ENCODE peak calls at places on chromosomes 16 and 17, in nine cellular contexts. D is IMR-90, X is GM12864, A is hepatocyte, E is HCT116, V is H1, Y is coronary artery, H is cardiac fibroblast, P is neuronal stem cell. K is an unnamed sample.

GRCh38 chr17:77366558-77367245 is 225.9 kb downstream of the SEC14L1 start:
- DNase-seq in D (peak), X (no peak), A (peak), E (no peak), V (peak), Y (peak), H (peak), P (no peak), K (no peak)

GRCh38 chr17:8481703-8482102 is 46.0 kb downstream of the NDEL1 start:
- DNase-seq in D (no peak), X (no peak), A (no peak), E (no peak), V (no peak), Y (no peak), H (no peak), P (no peak), K (no peak)

GRCh38 chr16:50880926-50881325 is 139.0 kb downstream of the CYLD start:
- DNase-seq in D (no peak), X (no peak), A (no peak), E (no peak), V (peak), Y (no peak), H (no peak), P (no peak), K (no peak)

GRCh38 chr17:44655983-44656700 is at the start of gene MEIOC:
- DNase-seq in D (peak), X (no peak), A (peak), E (no peak), V (peak), Y (no peak), H (no peak), P (peak), K (no peak)

GRCh38 chr17:73394523-73395450 is 83.0 kb upstream of the CDC42EP4 start:
- DNase-seq in D (no peak), X (no peak), A (no peak), E (no peak), V (no peak), Y (no peak), H (no peak), P (no peak), K (no peak)

GRCh38 chr17:80024206-80024972 is 11.3 kb downstream of the TBC1D16 start:
- DNase-seq in D (no peak), X (no peak), A (no peak), E (no peak), V (no peak), Y (no peak), H (no peak), P (no peak), K (no peak)

GRCh38 chr17:72287586-72287985 is 166.8 kb downstream of the SOX9 start:
- DNase-seq in D (no peak), X (no peak), A (no peak), E (no peak), V (no peak), Y (no peak), H (no peak), P (no peak), K (no peak)

GRCh38 chr17:73387746-73388577 is 76.2 kb upstream of the CDC42EP4 start:
- DNase-seq in D (no peak), X (no peak), A (no peak), E (no peak), V (no peak), Y (no peak), H (peak), P (no peak), K (no peak)

GRCh38 chr17:32609085-32609484 is 122.3 kb downstream of the CDK5R1 start:
- DNase-seq in D (no peak), X (peak), A (no peak), E (peak), V (no peak), Y (no peak), H (peak), P (no peak), K (peak)

GRCh38 chr16:3580271-3580670 is 3.1 kb upstream of the NLRC3 start:
- DNase-seq in D (no peak), X (no peak), A (no peak), E (no peak), V (no peak), Y (no peak), H (no peak), P (no peak), K (no peak)

GRCh38 chr17:4980644-4981216 is 6.7 kb downstream of the CAMTA2 start:
- DNase-seq in D (peak), X (no peak), A (peak), E (no peak), V (peak), Y (no peak), H (peak), P (peak), K (no peak)

GRCh38 chr17:41329279-41329925 is 13.9 kb upstream of the KRTAP17-1 start:
- DNase-seq in D (peak), X (no peak), A (peak), E (peak), V (peak), Y (no peak), H (peak), P (peak), K (peak)

GRCh38 chr17:29645516-29646051 is 22.9 kb upstream of the CORO6 start:
- DNase-seq in D (peak), X (no peak), A (peak), E (no peak), V (no peak), Y (peak), H (peak), P (no peak), K (peak)

GRCh38 chr17:28385037-28385797 is 13.7 kb downstream of the SARM1 start:
- DNase-seq in D (no peak), X (no peak), A (peak), E (no peak), V (no peak), Y (no peak), H (no peak), P (no peak), K (no peak)
- H3K4me3 ChIP-seq in D (no peak), X (peak), A (peak), E (no peak), V (peak), Y (peak), H (no peak), P (no peak), K (no peak)

GRCh38 chr17:49357516-49357915 is 4.5 kb downstream of the ZNF652 start:
- DNase-seq in D (no peak), X (no peak), A (no peak), E (no peak), V (no peak), Y (no peak), H (no peak), P (no peak), K (no peak)

GRCh38 chr17:49358638-49359247 is 3.3 kb downstream of the ZNF652 start:
- DNase-seq in D (no peak), X (peak), A (no peak), E (no peak), V (no peak), Y (no peak), H (no peak), P (no peak), K (no peak)

GRCh38 chr17:49352587-49353154 is 9.4 kb downstream of the ZNF652 start:
- DNase-seq in D (no peak), X (no peak), A (no peak), E (no peak), V (no peak), Y (no peak), H (no peak), P (no peak), K (no peak)

GRCh38 chr17:49353607-49354006 is 8.4 kb downstream of the ZNF652 start:
- DNase-seq in D (peak), X (no peak), A (no peak), E (no peak), V (no peak), Y (no peak), H (no peak), P (no peak), K (no peak)

DNA sequence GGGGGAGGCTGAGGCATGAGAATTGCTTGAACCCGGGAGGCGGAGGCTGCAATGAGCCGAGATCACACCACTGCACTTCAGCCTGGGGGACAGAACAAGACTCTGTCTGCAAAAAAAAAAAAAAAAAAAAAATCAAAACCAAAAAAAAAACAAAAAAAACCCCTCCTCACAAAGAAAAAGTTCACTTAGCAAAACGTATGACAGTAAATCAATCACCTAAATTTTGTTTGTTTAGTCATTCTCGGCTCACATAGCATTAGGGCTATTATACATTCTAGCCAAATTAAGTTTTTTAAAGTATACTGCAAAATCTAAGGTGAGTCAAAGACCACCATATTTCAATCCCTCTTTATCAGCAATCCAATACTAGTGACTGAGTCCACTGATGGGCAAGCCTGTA is 5.7 kb downstream of the ZNF652 start:
- DNase-seq in D (no peak), X (no peak), A (no peak), E (no peak), V (no peak), Y (no peak), H (no peak), P (no peak), K (no peak)
- H3K4me3 ChIP-seq in D (no peak), X (no peak), A (no peak), E (no peak), V (no peak), Y (no peak), H (no peak), P (no peak), K (no peak)

DNA sequence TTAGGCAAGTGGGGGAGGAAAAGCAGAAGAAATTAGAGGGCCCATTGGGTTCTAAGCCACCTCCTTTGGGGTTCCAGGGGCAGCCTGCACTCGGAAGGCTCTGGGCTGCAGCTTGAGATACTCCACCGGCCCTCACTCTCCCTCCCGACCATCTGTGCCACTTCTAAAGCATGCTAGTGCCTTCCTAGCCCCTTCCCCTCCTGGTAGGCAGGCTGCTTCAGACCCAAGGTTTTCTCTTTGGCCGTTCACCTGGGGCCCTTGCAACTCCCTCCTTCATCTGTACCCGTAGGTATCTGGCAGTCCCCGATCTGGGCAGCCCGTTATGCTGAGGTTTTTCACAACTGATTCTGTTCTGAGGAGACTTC is 98.5 kb downstream of the RAB11FIP4 start:
- DNase-seq in D (no peak), X (no peak), A (no peak), E (no peak), V (no peak), Y (no peak), H (no peak), P (no peak), K (no peak)
- H3K4me3 ChIP-seq in D (no peak), X (no peak), A (no peak), E (peak), V (no peak), Y (no peak), H (no peak), P (no peak), K (no peak)

GRCh38 chr16:8960788-8961109 is 3.0 kb downstream of the USP7 start:
- DNase-seq in D (no peak), X (no peak), A (no peak), E (no peak), V (no peak), Y (no peak), H (no peak), P (no peak), K (no peak)

GRCh38 chr16:8962393-8963009 is 1.2 kb downstream of the USP7 start:
- DNase-seq in D (no peak), X (peak), A (peak), E (no peak), V (no peak), Y (no peak), H (no peak), P (no peak), K (no peak)

GRCh38 chr16:8961811-8962390 is 1.8 kb downstream of the USP7 start:
- DNase-seq in D (no peak), X (no peak), A (no peak), E (no peak), V (no peak), Y (no peak), H (no peak), P (no peak), K (no peak)

GRCh38 chr16:8958344-8958808 is 5.3 kb downstream of the USP7 start:
- DNase-seq in D (peak), X (no peak), A (no peak), E (no peak), V (no peak), Y (peak), H (peak), P (no peak), K (peak)

DNA sequence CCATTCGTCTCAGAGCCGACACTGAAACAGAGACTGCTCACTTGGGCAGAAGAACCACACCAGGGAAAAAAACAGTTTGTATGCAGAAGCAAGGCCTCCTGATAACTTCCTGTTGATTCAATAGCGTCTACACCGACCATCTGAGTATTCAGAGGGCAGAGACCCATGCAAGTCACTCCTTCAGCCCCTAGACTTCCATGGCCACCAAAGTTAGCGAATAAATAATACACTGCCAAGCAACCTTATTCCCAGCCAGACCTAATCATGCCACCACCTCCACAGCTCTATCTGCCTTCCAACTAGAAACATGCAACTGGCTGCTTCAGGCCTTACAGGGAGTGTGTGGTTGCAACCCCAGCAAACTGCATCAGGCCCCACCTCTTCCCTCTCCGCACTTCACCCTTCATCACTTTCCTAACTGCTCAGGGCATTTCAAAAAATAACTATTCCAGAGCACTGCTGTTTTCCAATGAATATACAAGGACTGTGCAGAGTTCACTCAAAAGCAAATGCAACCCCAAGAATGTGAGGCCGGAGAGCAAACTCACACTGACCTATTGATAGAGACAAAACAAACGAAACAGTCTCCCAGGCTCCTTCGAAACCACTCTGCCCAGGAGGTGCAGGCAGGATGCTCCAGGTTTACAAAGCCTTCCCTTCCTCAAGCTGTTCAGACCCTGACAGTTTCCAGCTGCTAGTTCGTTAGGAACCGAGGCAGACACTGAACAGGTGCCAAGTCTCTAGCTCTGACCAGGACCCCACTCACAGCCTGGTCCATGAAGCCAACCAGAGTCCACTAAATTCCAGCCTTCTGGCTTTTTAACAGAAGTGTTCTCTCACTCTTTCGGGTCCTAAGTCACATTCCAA is 3.6 kb downstream of the USP7 start:
- DNase-seq in D (peak), X (no peak), A (no peak), E (no peak), V (no peak), Y (no peak), H (peak), P (no peak), K (no peak)
- H3K4me3 ChIP-seq in D (no peak), X (peak), A (no peak), E (no peak), V (no peak), Y (peak), H (no peak), P (no peak), K (no peak)

DNA sequence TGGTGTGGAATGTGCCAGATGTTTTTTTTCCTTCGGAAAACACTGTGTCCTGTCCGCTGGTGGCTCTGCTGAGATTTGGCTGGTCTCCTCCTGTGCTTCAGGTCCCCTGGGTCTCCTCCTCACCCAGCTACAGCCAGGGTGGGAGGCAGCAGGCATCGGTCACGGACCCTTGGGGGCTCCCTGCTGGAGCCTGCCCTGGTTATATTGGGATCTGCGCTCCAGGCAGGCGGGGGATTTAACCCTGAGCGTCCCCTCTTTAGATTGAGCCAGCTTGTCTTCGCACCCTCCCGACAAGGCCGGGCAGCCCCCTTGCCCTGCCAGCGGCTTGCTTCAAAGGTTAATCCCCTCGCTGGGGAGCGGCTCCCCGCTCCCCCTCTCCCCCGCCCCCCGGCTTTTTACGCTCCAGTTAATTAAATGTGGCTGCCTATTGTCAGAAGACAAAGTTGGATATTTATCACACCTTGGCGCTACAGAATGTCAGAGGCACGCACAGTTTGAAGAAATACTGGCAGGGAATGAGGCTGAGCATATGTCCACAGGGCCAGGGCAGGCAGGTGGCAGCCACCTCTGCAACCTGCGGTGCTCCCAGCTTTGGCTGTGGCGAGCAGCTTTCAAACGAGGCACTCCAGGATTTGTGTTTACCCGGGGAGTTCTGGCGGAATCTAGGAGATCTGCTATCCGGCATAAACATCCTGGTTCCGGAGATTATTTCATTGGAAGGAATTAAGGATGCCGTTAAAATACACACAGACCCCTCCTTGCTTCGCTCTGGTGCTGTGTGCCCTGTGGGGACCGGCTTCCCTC is 38.2 kb upstream of the GSE1 start:
- DNase-seq in D (no peak), X (no peak), A (no peak), E (no peak), V (no peak), Y (no peak), H (no peak), P (no peak), K (no peak)
- H3K4me3 ChIP-seq in D (no peak), X (no peak), A (no peak), E (no peak), V (no peak), Y (peak), H (no peak), P (no peak), K (no peak)

GRCh38 chr16:82758904-82759303 is 132.1 kb downstream of the CDH13 start:
- DNase-seq in D (no peak), X (no peak), A (no peak), E (no peak), V (no peak), Y (no peak), H (no peak), P (no peak), K (no peak)

GRCh38 chr16:82761858-82762257 is 135.1 kb downstream of the CDH13 start:
- DNase-seq in D (peak), X (no peak), A (no peak), E (no peak), V (no peak), Y (no peak), H (peak), P (no peak), K (no peak)

GRCh38 chr16:82763371-82763770 is 136.6 kb downstream of the CDH13 start:
- DNase-seq in D (no peak), X (no peak), A (no peak), E (no peak), V (no peak), Y (no peak), H (no peak), P (no peak), K (no peak)

GRCh38 chr16:82758406-82758805 is 131.6 kb downstream of the CDH13 start:
- DNase-seq in D (no peak), X (no peak), A (no peak), E (no peak), V (no peak), Y (no peak), H (no peak), P (no peak), K (no peak)

DNA sequence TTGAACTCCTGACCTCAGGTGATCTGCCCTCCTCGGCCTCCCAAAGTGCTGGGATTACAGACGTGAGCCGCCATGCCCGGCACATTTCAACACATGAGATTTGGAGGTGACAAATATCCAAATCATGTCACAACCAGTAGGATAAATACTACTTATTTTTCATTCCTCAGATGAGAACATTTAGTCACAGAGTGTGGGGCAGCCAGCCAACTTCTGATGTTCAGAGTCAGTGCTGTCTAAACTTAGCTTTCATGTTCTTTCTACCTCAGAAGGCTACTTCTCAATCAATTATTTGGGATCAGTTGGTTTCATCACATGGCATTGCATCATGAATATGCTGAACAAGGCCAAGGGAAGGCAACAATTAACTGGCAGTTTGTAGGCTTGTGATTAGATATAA is 134.5 kb downstream of the CDH13 start:
- DNase-seq in D (peak), X (no peak), A (no peak), E (no peak), V (no peak), Y (peak), H (peak), P (no peak), K (peak)
- H3K4me3 ChIP-seq in D (no peak), X (no peak), A (no peak), E (no peak), V (no peak), Y (peak), H (no peak), P (no peak), K (no peak)

GRCh38 chr16:11799509-11800384 is 2.7 kb upstream of the ZC3H7A start:
- DNase-seq in D (no peak), X (no peak), A (no peak), E (no peak), V (no peak), Y (no peak), H (no peak), P (no peak), K (no peak)

GRCh38 chr16:11800385-11800718 is 3.3 kb upstream of the ZC3H7A start:
- DNase-seq in D (no peak), X (no peak), A (no peak), E (no peak), V (no peak), Y (no peak), H (no peak), P (no peak), K (no peak)

GRCh38 chr16:11797166-11797956 is at the start of gene ZC3H7A:
- DNase-seq in D (peak), X (peak), A (peak), E (peak), V (peak), Y (peak), H (peak), P (peak), K (peak)

GRCh38 chr16:11797957-11798299 is 870 bp upstream of the ZC3H7A start:
- DNase-seq in D (no peak), X (no peak), A (no peak), E (no peak), V (no peak), Y (no peak), H (peak), P (no peak), K (no peak)

GRCh38 chr16:11799017-11799381 is 1.9 kb upstream of the ZC3H7A start:
- DNase-seq in D (no peak), X (no peak), A (no peak), E (no peak), V (no peak), Y (no peak), H (no peak), P (no peak), K (no peak)
- H3K4me3 ChIP-seq in D (no peak), X (peak), A (no peak), E (no peak), V (no peak), Y (no peak), H (peak), P (no peak), K (no peak)